ENCODE peak calls at places on chromosome 13, in five cellular contexts. O is K562, U is GM12878, M is H1, P is HepG2. E is an unnamed sample.

GRCh38 chr13:28582225-28582891 is 76.6 kb upstream of the POMP start:
- DNase-seq in O (peak; percentile 74), U (no peak), M (no peak), P (no peak), E (no peak)

GRCh38 chr13:33152389-33152788 is 133.2 kb downstream of the STARD13 start:
- DNase-seq in O (no peak), U (no peak), M (no peak), P (no peak), E (no peak)

GRCh38 chr13:30308548-30308947 is 1.2 kb upstream of the KATNAL1 start:
- DNase-seq in O (peak; percentile 88), U (no peak), M (no peak), P (no peak), E (no peak)

GRCh38 chr13:34037636-34038325 is 219.8 kb downstream of the RFC3 start:
- DNase-seq in O (no peak), U (no peak), M (no peak), P (no peak), E (no peak)

GRCh38 chr13:45615501-45616101 is at the start of gene ERICH6B:
- DNase-seq in O (peak; percentile 1), U (no peak), M (peak; percentile 67), P (no peak), E (no peak)

GRCh38 chr13:105139048-105139379 is 1396.4 kb downstream of the EFNB2 start:
- DNase-seq in O (no peak), U (no peak), M (no peak), P (no peak), E (no peak)

GRCh38 chr13:106917673-106918652 is 350.0 kb upstream of the ARGLU1 start:
- DNase-seq in O (peak; percentile 35), U (no peak), M (peak; percentile 95), P (no peak), E (peak; percentile 91)

GRCh38 chr13:41059466-41059865 is 1.8 kb upstream of the WBP4 start:
- DNase-seq in O (no peak), U (no peak), M (no peak), P (no peak), E (peak; percentile 23)

GRCh38 chr13:93769126-93769525 is 542.5 kb downstream of the GPC6 start:
- DNase-seq in O (no peak), U (no peak), M (no peak), P (no peak), E (no peak)

GRCh38 chr13:54226866-54227265 is 1198.3 kb downstream of the OLFM4 start:
- DNase-seq in O (no peak), U (no peak), M (no peak), P (no peak), E (no peak)

GRCh38 chr13:19591864-19592263 is 30.5 kb upstream of the TPTE2 start:
- DNase-seq in O (no peak), U (no peak), M (no peak), P (no peak), E (no peak)

GRCh38 chr13:100630564-100630963 is 42.0 kb upstream of the GGACT start:
- DNase-seq in O (no peak), U (no peak), M (no peak), P (peak; percentile 33), E (no peak)

GRCh38 chr13:45700971-45701900 is 884 bp upstream of the CBY2 start:
- DNase-seq in O (no peak), U (peak; percentile 93), M (no peak), P (no peak), E (no peak)

GRCh38 chr13:39976481-39976880 is 321.0 kb downstream of the COG6 start:
- DNase-seq in O (no peak), U (no peak), M (no peak), P (no peak), E (no peak)

GRCh38 chr13:59425211-59425721 is 738.5 kb downstream of the DIAPH3 start:
- DNase-seq in O (no peak), U (no peak), M (no peak), P (no peak), E (no peak)

GRCh38 chr13:50388481-50388880 is 373.2 kb downstream of the KCNRG start:
- DNase-seq in O (no peak), U (no peak), M (no peak), P (no peak), E (no peak)

GRCh38 chr13:67303661-67304333 is 73.7 kb upstream of the PCDH9 start:
- DNase-seq in O (no peak), U (no peak), M (no peak), P (no peak), E (no peak)

GRCh38 chr13:33069365-33069764 is 53.1 kb downstream of the KL start:
- DNase-seq in O (peak; percentile 17), U (no peak), M (no peak), P (no peak), E (no peak)

GRCh38 chr13:79462895-79463294 is 18.1 kb upstream of the NDFIP2 start:
- DNase-seq in O (no peak), U (no peak), M (no peak), P (no peak), E (no peak)

GRCh38 chr13:36282818-36283432 is 14.7 kb downstream of the CCDC169 start:
- DNase-seq in O (peak; percentile 25), U (no peak), M (no peak), P (peak; percentile 17), E (peak; percentile 44)

GRCh38 chr13:45206340-45206739 is 5.5 kb upstream of the KCTD4 start:
- DNase-seq in O (no peak), U (peak; percentile 21), M (no peak), P (no peak), E (no peak)

GRCh38 chr13:105773887-105774538 is 761.4 kb downstream of the EFNB2 start:
- DNase-seq in O (no peak), U (no peak), M (no peak), P (peak; percentile 1), E (no peak)

GRCh38 chr13:30872685-30873443 is 33.2 kb upstream of the MEDAG start:
- DNase-seq in O (no peak), U (no peak), M (no peak), P (peak; percentile 26), E (peak; percentile 55)

GRCh38 chr13:33052446-33052845 is 36.2 kb downstream of the KL start:
- DNase-seq in O (no peak), U (no peak), M (no peak), P (no peak), E (no peak)

GRCh38 chr13:114164681-114165429 is 14.2 kb upstream of the CFAP97D2 start:
- DNase-seq in O (no peak), U (no peak), M (no peak), P (no peak), E (no peak)

GRCh38 chr13:63048648-63049047 is 1633.0 kb upstream of the PCDH20 start:
- DNase-seq in O (no peak), U (no peak), M (no peak), P (no peak), E (no peak)

GRCh38 chr13:101941095-101941777 is 460.6 kb downstream of the FGF14 start:
- DNase-seq in O (no peak), U (no peak), M (no peak), P (no peak), E (peak; percentile 14)

GRCh38 chr13:42380420-42381164 is 108.6 kb downstream of the AKAP11 start:
- DNase-seq in O (no peak), U (peak; percentile 85), M (no peak), P (no peak), E (no peak)

GRCh38 chr13:51976423-51976822 is 34.8 kb downstream of the ATP7B start:
- DNase-seq in O (no peak), U (no peak), M (no peak), P (no peak), E (no peak)

GRCh38 chr13:51974485-51974884 is 36.8 kb downstream of the ATP7B start:
- DNase-seq in O (peak; percentile 83), U (no peak), M (no peak), P (no peak), E (no peak)

GRCh38 chr13:51978836-51979556 is 32.3 kb downstream of the ATP7B start:
- DNase-seq in O (peak; percentile 80), U (no peak), M (no peak), P (peak; percentile 90), E (no peak)

GRCh38 chr13:51977606-51978005 is 33.6 kb downstream of the ATP7B start:
- DNase-seq in O (no peak), U (no peak), M (no peak), P (no peak), E (no peak)

GRCh38 chr13:51976890-51977289 is 34.4 kb downstream of the ATP7B start:
- DNase-seq in O (no peak), U (no peak), M (no peak), P (no peak), E (no peak)
- TF ChIP-seq YY1 in O (no peak), U (no peak), M (no peak), P (no peak), E (no peak)

GRCh38 chr13:97367016-97367415 is 67.0 kb upstream of the RAP2A start:
- DNase-seq in O (no peak), U (no peak), M (no peak), P (no peak), E (no peak)
- TF ChIP-seq USF2 in O (no peak), U (no peak), M (no peak), P (no peak), E (no peak)

GRCh38 chr13:111380431-111380830 is 60.0 kb downstream of the TEX29 start:
- DNase-seq in O (no peak), U (no peak), M (no peak), P (no peak), E (no peak)
- TF ChIP-seq YY1 in O (no peak), U (no peak), M (no peak), P (no peak), E (no peak)

GRCh38 chr13:52371736-52372247 is 34.2 kb downstream of the THSD1 start:
- DNase-seq in O (no peak), U (no peak), M (no peak), P (peak; percentile 66), E (peak; percentile 24)
- TF ChIP-seq USF2 in O (no peak), U (no peak), M (no peak), P (no peak), E (no peak)

GRCh38 chr13:27053235-27053884 is 118.3 kb downstream of the USP12 start:
- DNase-seq in O (peak; percentile 58), U (no peak), M (no peak), P (no peak), E (no peak)
- TF ChIP-seq YY1 in O (no peak), U (no peak), M (no peak), P (no peak), E (no peak)

GRCh38 chr13:89920461-89920860 is 1427.0 kb upstream of the MIR17HG start:
- DNase-seq in O (no peak), U (no peak), M (no peak), P (no peak), E (no peak)

GRCh38 chr13:89925107-89925506 is 1422.4 kb upstream of the MIR17HG start:
- DNase-seq in O (peak; percentile 30), U (no peak), M (no peak), P (peak; percentile 32), E (peak; percentile 37)

GRCh38 chr13:89923052-89923451 is 1424.4 kb upstream of the MIR17HG start:
- DNase-seq in O (no peak), U (no peak), M (no peak), P (no peak), E (no peak)

DNA sequence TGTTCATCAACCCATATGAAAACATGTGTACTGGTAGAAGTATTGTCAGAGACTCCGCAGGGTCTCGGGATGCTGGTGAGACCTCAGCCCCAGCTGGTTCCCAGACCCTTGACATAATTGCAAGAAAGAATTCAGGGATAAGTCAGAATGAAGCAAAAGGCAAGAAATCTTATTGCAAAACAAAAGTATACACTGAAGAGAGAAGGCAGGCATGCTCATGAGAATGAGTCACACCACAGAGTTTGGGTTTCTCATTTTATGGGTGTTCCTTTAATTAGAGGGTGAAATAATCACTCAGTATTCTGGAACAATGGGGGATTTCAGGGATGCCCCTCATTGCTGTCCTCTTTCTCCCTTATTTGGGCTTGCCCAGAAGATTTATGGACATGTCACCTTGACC is 1423.8 kb upstream of the MIR17HG start:
- DNase-seq in O (no peak), U (no peak), M (no peak), P (no peak), E (no peak)
- TF ChIP-seq USF2 in O (no peak), U (no peak), M (no peak), P (no peak), E (no peak)